ENCODE peak calls at places on chromosomes 4 and X, in four cellular contexts. A is brain microvascular endothelial cell, Q is tibial artery, C is progenitor cell of endocrine pancreas. B is an unnamed sample.

GRCh38 chrX:153245288-153245731 is 66.2 kb downstream of the MAGEA1 start:
- DNase-seq in A (no peak), Q (no peak), C (no peak), B (peak; percentile 22)

GRCh38 chr4:19285146-19285545 is 966.6 kb upstream of the SLIT2 start:
- DNase-seq in A (no peak), Q (no peak), C (no peak), B (no peak)

GRCh38 chrX:135973025-135973547 is 702 bp downstream of the MMGT1 start:
- DNase-seq in A (peak; percentile 8), Q (no peak), C (no peak), B (no peak)

GRCh38 chrX:148806145-148806868 is 305.9 kb downstream of the AFF2 start:
- DNase-seq in A (no peak), Q (no peak), C (no peak), B (no peak)

GRCh38 chr4:40003986-40004385 is 26.3 kb upstream of the PDS5A start:
- DNase-seq in A (peak; percentile 34), Q (no peak), C (no peak), B (no peak)

GRCh38 chr4:143185253-143186107 is 763 bp downstream of the USP38 start:
- DNase-seq in A (no peak), Q (no peak), C (peak; percentile 20), B (peak; percentile 16)

GRCh38 chr4:55609393-55609821 is 17.4 kb upstream of the PDCL2 start:
- DNase-seq in A (no peak), Q (no peak), C (no peak), B (peak; percentile 91)

GRCh38 chr4:188484256-188484655 is 345.0 kb downstream of the TRIML1 start:
- DNase-seq in A (no peak), Q (no peak), C (no peak), B (no peak)

GRCh38 chrX:136251042-136251991 is at the start of gene MAP7D3:
- DNase-seq in A (no peak), Q (no peak), C (peak; percentile 25), B (peak; percentile 69)

GRCh38 chrX:119636419-119636818 is 30.2 kb upstream of the NKRF start:
- DNase-seq in A (no peak), Q (no peak), C (no peak), B (no peak)

GRCh38 chrX:135520022-135520552 is 373 bp upstream of the INTS6L start:
- DNase-seq in A (peak; percentile 10), Q (no peak), C (no peak), B (no peak)

GRCh38 chr4:5461477-5461876 is 246.9 kb downstream of the EVC2 start:
- DNase-seq in A (no peak), Q (peak; percentile 55), C (no peak), B (no peak)

GRCh38 chr4:74158561-74159396 is 861 bp downstream of the MTHFD2L start:
- DNase-seq in A (no peak), Q (no peak), C (no peak), B (peak; percentile 17)

GRCh38 chrX:49838374-49838773 is 9.3 kb downstream of the PAGE4 start:
- DNase-seq in A (peak; percentile 4), Q (no peak), C (no peak), B (peak; percentile 19)

GRCh38 chr4:100981447-100982204 is 365.7 kb downstream of the PPP3CA start:
- DNase-seq in A (no peak), Q (no peak), C (no peak), B (no peak)

GRCh38 chr4:57190651-57191481 is 80.7 kb upstream of the IGFBP7 start:
- DNase-seq in A (peak; percentile 20), Q (no peak), C (peak; percentile 40), B (no peak)

GRCh38 chrX:86829786-86830185 is 681.5 kb downstream of the DACH2 start:
- DNase-seq in A (no peak), Q (no peak), C (no peak), B (no peak)

GRCh38 chr4:5882947-5883346 is 9.9 kb downstream of the CRMP1 start:
- DNase-seq in A (no peak), Q (no peak), C (no peak), B (no peak)

GRCh38 chr4:1057403-1057745 is 45.9 kb downstream of the FGFRL1 start:
- DNase-seq in A (no peak), Q (no peak), C (no peak), B (no peak)

GRCh38 chrX:102659790-102660757 is 8.8 kb downstream of the GPRASP1 start:
- DNase-seq in A (peak; percentile 70), Q (peak; percentile 91), C (peak; percentile 58), B (peak; percentile 62)
- TF ChIP-seq CTCF in A (peak; percentile 44), Q (peak; percentile 26), C (no peak), B (no peak)

DNA sequence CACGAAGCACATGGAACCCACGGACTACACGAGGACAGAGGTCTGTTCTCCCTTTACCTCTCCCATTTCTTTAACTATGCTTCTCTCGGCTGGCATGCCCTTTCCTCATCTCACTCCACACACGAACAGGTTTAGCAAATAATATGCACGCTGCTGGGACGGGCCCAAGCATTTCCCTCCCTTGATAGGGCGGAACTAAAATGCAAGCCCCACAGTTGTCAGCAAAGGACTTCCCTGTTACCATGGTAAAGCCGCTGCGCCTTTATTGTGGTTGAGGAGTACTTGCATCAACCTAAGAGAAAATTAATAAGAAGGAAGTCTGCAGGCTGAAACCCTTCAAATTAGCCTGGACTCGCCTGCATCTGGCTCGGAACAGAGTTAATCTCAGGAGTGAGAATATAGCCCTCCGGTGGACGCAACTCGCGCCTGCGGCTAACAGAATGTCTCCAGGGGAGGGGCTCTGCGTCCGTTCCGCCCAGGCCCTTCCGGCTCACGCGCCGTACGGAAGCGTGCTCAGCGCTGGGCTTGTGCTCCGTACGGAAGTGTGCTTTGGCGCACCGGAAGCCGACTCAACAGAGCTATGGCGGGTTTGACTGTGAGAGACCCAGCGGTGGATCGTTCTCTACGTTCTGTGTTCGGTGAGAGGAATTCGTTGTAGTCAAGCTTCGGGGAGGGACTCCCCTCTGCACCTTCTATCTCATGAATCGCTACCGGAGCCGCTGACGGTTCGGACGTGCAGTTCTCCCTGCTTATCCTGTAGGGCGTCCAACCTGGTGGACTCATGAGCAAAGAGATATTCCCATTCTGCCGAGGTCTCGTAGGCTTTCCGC is at the start of gene CSTF2:
- DNase-seq in A (peak; percentile 72), Q (peak; percentile 80), C (peak; percentile 57), B (peak; percentile 77)
- TF ChIP-seq CTCF in A (peak; percentile 33), Q (no peak), C (peak; percentile 36), B (no peak)

GRCh38 chr4:71396382-71396781 is 57.6 kb downstream of the SLC4A4 start:
- DNase-seq in A (peak; percentile 16), Q (no peak), C (no peak), B (no peak)

GRCh38 chr4:71389149-71389840 is 50.5 kb downstream of the SLC4A4 start:
- DNase-seq in A (no peak), Q (peak; percentile 65), C (no peak), B (no peak)

DNA sequence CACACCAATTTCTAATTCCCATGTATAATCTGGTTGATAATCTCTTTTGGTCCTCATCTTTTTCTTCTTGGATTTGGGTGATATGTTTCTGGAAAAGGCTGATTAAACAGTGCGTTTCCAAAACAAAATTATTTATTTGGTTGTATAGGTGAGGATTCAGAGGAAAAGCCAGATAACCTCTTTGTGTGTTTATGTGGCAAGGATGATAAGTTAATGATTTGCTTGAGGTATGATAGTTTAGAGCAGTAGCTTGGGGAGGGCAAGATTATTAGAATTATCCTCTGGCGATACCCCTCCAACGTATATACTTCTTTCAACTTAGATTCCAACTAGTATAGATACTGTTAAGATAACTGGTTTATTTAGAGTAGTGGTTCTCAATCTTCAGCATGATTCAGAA is 53.3 kb downstream of the SLC4A4 start:
- DNase-seq in A (no peak), Q (no peak), C (no peak), B (no peak)
- TF ChIP-seq CTCF in A (no peak), Q (no peak), C (no peak), B (no peak)

GRCh38 chr4:153156263-153156662 is 48.0 kb upstream of the TRIM2 start:
- DNase-seq in A (no peak), Q (no peak), C (no peak), B (no peak)
- TF ChIP-seq CTCF in A (peak; percentile 46), Q (no peak), C (no peak), B (no peak)

GRCh38 chr4:119692001-119692400 is 63.4 kb upstream of the PDE5A start:
- DNase-seq in A (peak; percentile 17), Q (no peak), C (no peak), B (no peak)
- TF ChIP-seq CTCF in A (peak; percentile 45), Q (peak; percentile 25), C (no peak), B (no peak)

GRCh38 chrX:47093248-47093647 is 15.0 kb downstream of the RGN start:
- DNase-seq in A (peak; percentile 20), Q (no peak), C (no peak), B (peak; percentile 23)
- TF ChIP-seq CTCF in A (peak; percentile 62), Q (peak; percentile 41), C (peak; percentile 65), B (peak; percentile 40)